ENCODE peak calls at places on chromosome 21, in six cellular contexts. One of them, this sample, is unnamed.

GRCh38 chr21:42097860-42098259 is 26.7 kb downstream of the UMODL1 start:
- DNase-seq in suprapubic skin: no peak
- DNase-seq in thyroid gland: peak; percentile 59
- DNase-seq in uterus: no peak
- DNase-seq in CD8-positive, alpha-beta memory T cell: no peak
- DNase-seq in testis: no peak
- DNase-seq in this sample: no peak

GRCh38 chr21:39649526-39649925 is 36.8 kb downstream of the B3GALT5 start:
- DNase-seq in suprapubic skin: no peak
- DNase-seq in thyroid gland: no peak
- DNase-seq in uterus: no peak
- DNase-seq in CD8-positive, alpha-beta memory T cell: no peak
- DNase-seq in testis: no peak
- DNase-seq in this sample: no peak

GRCh38 chr21:41068411-41069304 is 99.3 kb upstream of the BACE2 start:
- DNase-seq in suprapubic skin: peak; percentile 80
- DNase-seq in thyroid gland: peak; percentile 84
- DNase-seq in uterus: peak; percentile 50
- DNase-seq in CD8-positive, alpha-beta memory T cell: no peak
- DNase-seq in testis: peak; percentile 93
- DNase-seq in this sample: peak; percentile 93

GRCh38 chr21:36690637-36691538 is 8.0 kb upstream of the SIM2 start:
- DNase-seq in suprapubic skin: no peak
- DNase-seq in thyroid gland: no peak
- DNase-seq in uterus: no peak
- DNase-seq in CD8-positive, alpha-beta memory T cell: no peak
- DNase-seq in testis: no peak
- DNase-seq in this sample: no peak

GRCh38 chr21:38989745-38990423 is 184.2 kb downstream of the ETS2 start:
- DNase-seq in suprapubic skin: no peak
- DNase-seq in thyroid gland: peak; percentile 63
- DNase-seq in uterus: peak; percentile 64
- DNase-seq in CD8-positive, alpha-beta memory T cell: no peak
- DNase-seq in testis: no peak
- DNase-seq in this sample: no peak

GRCh38 chr21:14630556-14631069 is 84.5 kb upstream of the SAMSN1 start:
- DNase-seq in suprapubic skin: no peak
- DNase-seq in thyroid gland: no peak
- DNase-seq in uterus: no peak
- DNase-seq in CD8-positive, alpha-beta memory T cell: no peak
- DNase-seq in testis: no peak
- DNase-seq in this sample: no peak

GRCh38 chr21:34952701-34953100 is 96.4 kb downstream of the RUNX1 start:
- DNase-seq in suprapubic skin: no peak
- DNase-seq in thyroid gland: no peak
- DNase-seq in uterus: no peak
- DNase-seq in CD8-positive, alpha-beta memory T cell: no peak
- DNase-seq in testis: no peak
- DNase-seq in this sample: no peak

GRCh38 chr21:34128674-34129038 is 55.3 kb downstream of the MRPS6 start:
- DNase-seq in suprapubic skin: no peak
- DNase-seq in thyroid gland: peak; percentile 53
- DNase-seq in uterus: peak; percentile 43
- DNase-seq in CD8-positive, alpha-beta memory T cell: no peak
- DNase-seq in testis: no peak
- DNase-seq in this sample: no peak

GRCh38 chr21:41366522-41367151 is 4.8 kb downstream of the MX2 start:
- DNase-seq in suprapubic skin: no peak
- DNase-seq in thyroid gland: no peak
- DNase-seq in uterus: no peak
- DNase-seq in CD8-positive, alpha-beta memory T cell: peak; percentile 32
- DNase-seq in testis: no peak
- DNase-seq in this sample: no peak

GRCh38 chr21:17903029-17903806 is 84.1 kb upstream of the C21orf91 start:
- DNase-seq in suprapubic skin: no peak
- DNase-seq in thyroid gland: no peak
- DNase-seq in uterus: no peak
- DNase-seq in CD8-positive, alpha-beta memory T cell: no peak
- DNase-seq in testis: no peak
- DNase-seq in this sample: peak; percentile 45

GRCh38 chr21:41678016-41678935 is 88.6 kb downstream of the RIPK4 start:
- DNase-seq in suprapubic skin: no peak
- DNase-seq in thyroid gland: peak; percentile 77
- DNase-seq in uterus: no peak
- DNase-seq in CD8-positive, alpha-beta memory T cell: no peak
- DNase-seq in testis: no peak
- DNase-seq in this sample: no peak

GRCh38 chr21:33897098-33897497 is 18.5 kb downstream of the ATP5PO start:
- DNase-seq in suprapubic skin: no peak
- DNase-seq in thyroid gland: no peak
- DNase-seq in uterus: no peak
- DNase-seq in CD8-positive, alpha-beta memory T cell: no peak
- DNase-seq in testis: no peak
- DNase-seq in this sample: no peak

GRCh38 chr21:15282666-15283065 is 217.9 kb upstream of the NRIP1 start:
- DNase-seq in suprapubic skin: no peak
- DNase-seq in thyroid gland: no peak
- DNase-seq in uterus: no peak
- DNase-seq in CD8-positive, alpha-beta memory T cell: no peak
- DNase-seq in testis: no peak
- DNase-seq in this sample: no peak

GRCh38 chr21:15272591-15272990 is 207.8 kb upstream of the NRIP1 start:
- DNase-seq in suprapubic skin: no peak
- DNase-seq in thyroid gland: no peak
- DNase-seq in uterus: no peak
- DNase-seq in CD8-positive, alpha-beta memory T cell: no peak
- DNase-seq in testis: no peak
- DNase-seq in this sample: no peak

GRCh38 chr21:40731206-40731605 is 115.8 kb downstream of the DSCAM start:
- DNase-seq in suprapubic skin: no peak
- DNase-seq in thyroid gland: no peak
- DNase-seq in uterus: no peak
- DNase-seq in CD8-positive, alpha-beta memory T cell: no peak
- DNase-seq in testis: no peak
- DNase-seq in this sample: no peak

GRCh38 chr21:34132202-34132601 is 58.8 kb downstream of the MRPS6 start:
- DNase-seq in suprapubic skin: no peak
- DNase-seq in thyroid gland: peak; percentile 50
- DNase-seq in uterus: no peak
- DNase-seq in CD8-positive, alpha-beta memory T cell: no peak
- DNase-seq in testis: no peak
- DNase-seq in this sample: no peak

GRCh38 chr21:39359382-39359781 is 10.5 kb upstream of the HMGN1 start:
- DNase-seq in suprapubic skin: no peak
- DNase-seq in thyroid gland: no peak
- DNase-seq in uterus: no peak
- DNase-seq in CD8-positive, alpha-beta memory T cell: no peak
- DNase-seq in testis: no peak
- DNase-seq in this sample: no peak

GRCh38 chr21:14616303-14617039 is 70.4 kb upstream of the SAMSN1 start:
- DNase-seq in suprapubic skin: no peak
- DNase-seq in thyroid gland: no peak
- DNase-seq in uterus: no peak
- DNase-seq in CD8-positive, alpha-beta memory T cell: no peak
- DNase-seq in testis: no peak
- DNase-seq in this sample: no peak

GRCh38 chr21:42829954-42830353 is 49.4 kb downstream of the WDR4 start:
- DNase-seq in suprapubic skin: no peak
- DNase-seq in thyroid gland: no peak
- DNase-seq in uterus: no peak
- DNase-seq in CD8-positive, alpha-beta memory T cell: no peak
- DNase-seq in testis: no peak
- DNase-seq in this sample: no peak

GRCh38 chr21:42360317-42360716 is 6.0 kb downstream of the TFF1 start:
- DNase-seq in suprapubic skin: no peak
- DNase-seq in thyroid gland: no peak
- DNase-seq in uterus: no peak
- DNase-seq in CD8-positive, alpha-beta memory T cell: no peak
- DNase-seq in testis: no peak
- DNase-seq in this sample: no peak

GRCh38 chr21:18285379-18285778 is 40.7 kb downstream of the CHODL start:
- DNase-seq in suprapubic skin: no peak
- DNase-seq in thyroid gland: no peak
- DNase-seq in uterus: no peak
- DNase-seq in CD8-positive, alpha-beta memory T cell: no peak
- DNase-seq in testis: no peak
- DNase-seq in this sample: no peak

GRCh38 chr21:28392436-28392835 is 600.2 kb downstream of the LTN1 start:
- DNase-seq in suprapubic skin: no peak
- DNase-seq in thyroid gland: no peak
- DNase-seq in uterus: no peak
- DNase-seq in CD8-positive, alpha-beta memory T cell: no peak
- DNase-seq in testis: no peak
- DNase-seq in this sample: no peak

GRCh38 chr21:28396421-28396820 is 596.3 kb downstream of the LTN1 start:
- DNase-seq in suprapubic skin: no peak
- DNase-seq in thyroid gland: no peak
- DNase-seq in uterus: no peak
- DNase-seq in CD8-positive, alpha-beta memory T cell: no peak
- DNase-seq in testis: no peak
- DNase-seq in this sample: no peak

GRCh38 chr21:28397040-28397439 is 595.6 kb downstream of the LTN1 start:
- DNase-seq in suprapubic skin: no peak
- DNase-seq in thyroid gland: no peak
- DNase-seq in uterus: no peak
- DNase-seq in CD8-positive, alpha-beta memory T cell: no peak
- DNase-seq in testis: no peak
- DNase-seq in this sample: no peak

GRCh38 chr21:28391938-28392337 is 600.7 kb downstream of the LTN1 start:
- DNase-seq in suprapubic skin: no peak
- DNase-seq in thyroid gland: no peak
- DNase-seq in uterus: no peak
- DNase-seq in CD8-positive, alpha-beta memory T cell: no peak
- DNase-seq in testis: no peak
- DNase-seq in this sample: no peak

GRCh38 chr21:28393279-28393678 is 599.4 kb downstream of the LTN1 start:
- DNase-seq in suprapubic skin: no peak
- DNase-seq in thyroid gland: peak; percentile 84
- DNase-seq in uterus: no peak
- DNase-seq in CD8-positive, alpha-beta memory T cell: no peak
- DNase-seq in testis: no peak
- DNase-seq in this sample: no peak
- H3K4me3 ChIP-seq in suprapubic skin: no peak overlapping the region
- H3K4me3 ChIP-seq in thyroid gland: no peak overlapping the region
- H3K4me3 ChIP-seq in uterus: no peak overlapping the region
- H3K4me3 ChIP-seq in CD8-positive, alpha-beta memory T cell: no peak overlapping the region
- H3K4me3 ChIP-seq in testis: no peak overlapping the region
- H3K4me3 ChIP-seq in this sample: no peak overlapping the region

DNA sequence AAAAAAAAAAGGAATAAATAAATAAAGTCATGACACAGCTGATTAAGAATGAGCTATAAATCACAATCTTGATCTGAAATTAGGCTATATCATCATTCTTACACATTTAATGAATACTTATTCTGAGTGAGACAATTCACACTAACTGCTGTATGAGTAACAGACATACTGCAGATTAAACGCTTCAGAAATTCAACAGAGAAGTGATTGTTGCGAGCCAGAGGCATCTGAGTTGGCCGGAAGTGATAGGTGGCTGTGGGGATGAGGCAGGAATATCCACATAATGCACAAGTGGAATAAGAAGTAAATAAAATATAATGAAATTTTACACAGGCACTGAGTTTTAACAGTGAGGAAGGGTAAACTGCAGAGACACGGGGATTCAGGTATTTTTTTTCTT is 142.4 kb downstream of the APP start:
- DNase-seq in suprapubic skin: no peak
- DNase-seq in thyroid gland: no peak
- DNase-seq in uterus: no peak
- DNase-seq in CD8-positive, alpha-beta memory T cell: no peak
- DNase-seq in testis: no peak
- DNase-seq in this sample: no peak
- H3K36me3 ChIP-seq in suprapubic skin: peaks cover 6% of the 10 kb centered on the region
- H3K36me3 ChIP-seq in thyroid gland: no peaks in the 10 kb centered on the region
- H3K36me3 ChIP-seq in uterus: no peaks in the 10 kb centered on the region
- H3K36me3 ChIP-seq in CD8-positive, alpha-beta memory T cell: no peaks in the 10 kb centered on the region
- H3K36me3 ChIP-seq in testis: no peaks in the 10 kb centered on the region
- H3K36me3 ChIP-seq in this sample: peaks cover 2% of the 10 kb centered on the region

GRCh38 chr21:25107708-25108107 is 499.6 kb downstream of the MRPL39 start:
- DNase-seq in suprapubic skin: no peak
- DNase-seq in thyroid gland: no peak
- DNase-seq in uterus: no peak
- DNase-seq in CD8-positive, alpha-beta memory T cell: no peak
- DNase-seq in testis: no peak
- DNase-seq in this sample: no peak

GRCh38 chr21:25103500-25104207 is 503.6 kb downstream of the MRPL39 start:
- DNase-seq in suprapubic skin: no peak
- DNase-seq in thyroid gland: no peak
- DNase-seq in uterus: no peak
- DNase-seq in CD8-positive, alpha-beta memory T cell: no peak
- DNase-seq in testis: no peak
- DNase-seq in this sample: no peak
- H3K27me3 ChIP-seq in suprapubic skin: no peaks in the 10 kb centered on the region
- H3K27me3 ChIP-seq in thyroid gland: no peaks in the 10 kb centered on the region
- H3K27me3 ChIP-seq in uterus: no peaks in the 10 kb centered on the region
- H3K27me3 ChIP-seq in CD8-positive, alpha-beta memory T cell: no peaks in the 10 kb centered on the region
- H3K27me3 ChIP-seq in testis: no peaks in the 10 kb centered on the region
- H3K27me3 ChIP-seq in this sample: no peaks in the 10 kb centered on the region

DNA sequence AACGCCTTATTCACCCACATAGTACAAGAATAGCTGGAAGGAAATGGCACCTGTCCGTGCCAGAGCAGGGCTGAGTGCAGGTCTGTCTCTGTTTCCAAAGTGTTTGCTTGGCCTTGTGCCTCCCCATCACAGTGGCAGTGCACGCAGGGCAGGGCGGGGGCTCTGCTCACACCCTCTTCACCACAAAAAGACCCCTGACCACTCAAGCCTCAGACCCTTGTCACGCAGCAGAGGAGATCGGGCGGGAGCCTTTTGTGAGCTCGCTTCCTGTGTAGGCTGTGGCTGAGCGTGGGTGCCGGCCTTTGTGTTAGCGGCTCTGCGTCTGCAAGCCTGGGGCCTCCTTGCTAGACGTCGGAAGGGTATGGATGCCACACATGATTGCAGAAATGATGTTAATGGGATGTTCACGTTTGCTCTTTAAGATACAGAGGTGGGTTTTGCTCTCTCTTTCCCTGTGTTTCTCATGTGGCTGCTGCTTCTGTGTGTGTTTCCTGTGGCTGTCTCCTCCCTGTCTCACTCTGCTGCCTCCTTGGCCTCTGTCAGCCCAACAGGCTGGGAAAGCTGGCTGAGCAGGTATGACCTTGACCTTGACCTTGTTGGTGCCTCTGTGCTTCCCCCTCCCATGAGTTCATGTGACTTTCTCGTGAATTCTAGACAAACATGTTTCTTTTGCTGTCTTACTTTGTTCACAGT is 45.4 kb downstream of the S100B start:
- DNase-seq in suprapubic skin: no peak
- DNase-seq in thyroid gland: peak; percentile 64
- DNase-seq in uterus: no peak
- DNase-seq in CD8-positive, alpha-beta memory T cell: peak; percentile 71
- DNase-seq in testis: peak; percentile 42
- DNase-seq in this sample: peak; percentile 40
- H3K4me3 ChIP-seq in suprapubic skin: no peak overlapping the region
- H3K4me3 ChIP-seq in thyroid gland: no peak overlapping the region
- H3K4me3 ChIP-seq in uterus: no peak overlapping the region
- H3K4me3 ChIP-seq in CD8-positive, alpha-beta memory T cell: peak overlapping the region; percentile 21
- H3K4me3 ChIP-seq in testis: no peak overlapping the region
- H3K4me3 ChIP-seq in this sample: no peak overlapping the region